ENCODE peak calls at places on chromosomes 13 and 19, in five cellular contexts. P, O, J, X and S are unnamed samples.

GRCh38 chr19:28009696-28010095 is 1203.3 kb downstream of the UQCRFS1 start:
- ATAC-seq in P (no peak), X (no peak), O (no peak), J (no peak), S (no peak)

GRCh38 chr13:43924549-43925245 is 45.0 kb downstream of the LACC1 start:
- ATAC-seq in O (no peak), P (no peak), J (no peak), X (no peak), S (no peak)

GRCh38 chr13:59439776-59440428 is 723.8 kb downstream of the DIAPH3 start:
- ATAC-seq in J (no peak), P (no peak), O (no peak), X (no peak), S (no peak)

GRCh38 chr13:33330483-33330882 is 44.9 kb upstream of the STARD13 start:
- ATAC-seq in X (no peak), P (no peak), O (no peak), J (no peak), S (no peak)

GRCh38 chr19:403221-404036 is 5.5 kb downstream of the C2CD4C start:
- ATAC-seq in J (no peak), O (no peak), X (no peak), P (no peak), S (no peak)

GRCh38 chr13:100534911-100535310 is 53.7 kb downstream of the GGACT start:
- ATAC-seq in X (no peak), P (peak), O (no peak), J (no peak), S (no peak)

GRCh38 chr19:44255705-44256411 is 3.8 kb upstream of the ZNF233 start:
- ATAC-seq in X (no peak), P (no peak), O (no peak), J (no peak), S (no peak)

GRCh38 chr19:7397687-7398086 is 49.0 kb downstream of the ARHGEF18 start:
- ATAC-seq in J (no peak), X (no peak), P (no peak), O (no peak), S (no peak)

GRCh38 chr13:43804461-43805070 is 17.8 kb upstream of the ENOX1 start:
- ATAC-seq in X (peak), P (peak), J (no peak), O (peak), S (no peak)

GRCh38 chr19:13790354-13790753 is 4.9 kb upstream of the ZSWIM4 start:
- ATAC-seq in O (no peak), X (no peak), P (no peak), J (no peak), S (no peak)

GRCh38 chr13:109215377-109215776 is 571.0 kb downstream of the IRS2 start:
- ATAC-seq in X (no peak), P (no peak), O (no peak), J (no peak), S (no peak)

GRCh38 chr13:110396913-110397379 is 89.9 kb downstream of the COL4A2 start:
- ATAC-seq in O (no peak), X (no peak), J (peak), P (peak), S (peak)

GRCh38 chr13:40595693-40596092 is 70.7 kb downstream of the FOXO1 start:
- ATAC-seq in P (no peak), X (no peak), J (peak), O (no peak), S (peak)

GRCh38 chr19:19817357-19817756 is 4.2 kb downstream of the ZNF506 start:
- ATAC-seq in J (no peak), O (no peak), P (no peak), X (no peak), S (no peak)

GRCh38 chr19:34996978-34997640 is 3.0 kb upstream of the GRAMD1A start:
- ATAC-seq in X (no peak), O (no peak), J (no peak), P (no peak), S (no peak)

GRCh38 chr13:51240888-51241475 is 18.8 kb downstream of the FAM124A start:
- ATAC-seq in P (peak), X (no peak), O (no peak), J (no peak), S (no peak)

GRCh38 chr19:16714702-16715294 is 4.8 kb upstream of the NWD1 start:
- ATAC-seq in J (no peak), P (peak), X (peak), O (peak), S (peak)

GRCh38 chr19:46840157-46840942 is 10.3 kb downstream of the AP2S1 start:
- ATAC-seq in O (peak), J (peak), P (peak), X (peak), S (peak)

GRCh38 chr13:85618514-85618913 is 180.7 kb downstream of the SLITRK6 start:
- ATAC-seq in X (no peak), O (no peak), P (no peak), J (no peak), S (no peak)

GRCh38 chr19:51514866-51515481 is 13.4 kb upstream of the SIGLEC12 start:
- ATAC-seq in X (peak), J (no peak), O (peak), P (peak), S (no peak)

GRCh38 chr13:45219123-45219891 is 18.5 kb upstream of the KCTD4 start:
- ATAC-seq in P (peak), O (no peak), X (no peak), J (peak), S (no peak)

GRCh38 chr19:10516671-10517286 is 468 bp downstream of the S1PR5 start:
- ATAC-seq in J (no peak), P (no peak), X (no peak), O (no peak), S (no peak)

GRCh38 chr19:35060160-35060855 is 18.8 kb downstream of the HPN start:
- ATAC-seq in O (no peak), J (no peak), P (no peak), X (no peak), S (no peak)

GRCh38 chr19:19260417-19260816 is 12.7 kb downstream of the TM6SF2 start:
- ATAC-seq in P (no peak), O (no peak), X (no peak), J (no peak), S (no peak)

GRCh38 chr13:73993661-73994060 is 140.5 kb downstream of the KLF12 start:
- ATAC-seq in O (no peak), P (no peak), J (no peak), X (no peak), S (no peak)

GRCh38 chr13:95540848-95541247 is 11.7 kb upstream of the CLDN10 start:
- ATAC-seq in P (peak), X (no peak), J (peak), O (no peak), S (no peak)

GRCh38 chr19:14102102-14102696 is 11.6 kb upstream of the SAMD1 start:
- ATAC-seq in O (no peak), J (peak), X (no peak), P (no peak), S (no peak)

GRCh38 chr13:20969182-20969581 is 66.6 kb upstream of the XPO4 start:
- ATAC-seq in O (no peak), X (no peak), J (no peak), P (no peak), S (no peak)

GRCh38 chr19:39631178-39631577 is 24.5 kb upstream of the LGALS16 start:
- ATAC-seq in X (no peak), P (no peak), J (no peak), O (no peak), S (no peak)

GRCh38 chr19:11738746-11739620 is at the start of gene ZNF823:
- ATAC-seq in P (peak), O (peak), X (peak), J (peak), S (peak)

GRCh38 chr13:21901772-21902708 is 231.2 kb downstream of the FGF9 start:
- ATAC-seq in X (no peak), O (no peak), P (peak), J (peak), S (peak)